ENCODE peak calls at places on chromosomes 13 and 19, in ten cellular contexts. R is CD4-positive, alpha-beta T cell; P is WTC11; K is GM10248; D is thoracic aorta; M is GM06990; U is AG09309; X is mammary epithelial cell; O is body of pancreas; S is transverse colon. T is an unnamed sample.

GRCh38 chr19:33071887-33072286 is 7.2 kb upstream of the RHPN2 start:
- DNase-seq in D (no peak), M (no peak), R (no peak), U (no peak), X (peak), P (no peak), O (no peak), K (no peak), S (peak), T (no peak)

GRCh38 chr13:47332149-47332548 is 435.3 kb upstream of the HTR2A start:
- DNase-seq in D (no peak), O (no peak), M (no peak), X (no peak), U (no peak), P (no peak), S (no peak), K (no peak), R (no peak), T (no peak)

GRCh38 chr19:55625004-55625326 is 599 bp upstream of the ZNF784 start:
- DNase-seq in R (no peak), X (no peak), U (no peak), O (no peak), D (no peak), P (no peak), M (no peak), K (no peak), S (no peak), T (no peak)

GRCh38 chr13:80118099-80118498 is 222.8 kb downstream of the SPRY2 start:
- DNase-seq in O (no peak), R (no peak), D (no peak), P (no peak), U (no peak), S (no peak), X (no peak), K (no peak), M (no peak), T (no peak)

GRCh38 chr19:10533656-10534386 is 9.9 kb upstream of the ATG4D start:
- DNase-seq in D (no peak), S (no peak), O (no peak), U (peak), P (no peak), K (no peak), R (no peak), X (peak), M (no peak), T (no peak)

GRCh38 chr19:33241091-33241529 is 15.5 kb upstream of the SLC7A10 start:
- DNase-seq in O (no peak), D (no peak), X (no peak), K (no peak), S (no peak), U (no peak), M (no peak), R (no peak), P (no peak), T (no peak)

GRCh38 chr13:110407531-110407930 is 100.4 kb downstream of the COL4A2 start:
- DNase-seq in K (no peak), O (no peak), U (no peak), R (no peak), M (no peak), S (no peak), X (no peak), P (no peak), D (no peak), T (no peak)

GRCh38 chr13:48902421-48902820 is 73.3 kb upstream of the FNDC3A start:
- DNase-seq in D (no peak), S (no peak), U (no peak), P (no peak), R (no peak), O (no peak), M (no peak), X (peak), K (no peak), T (no peak)

GRCh38 chr13:60627071-60627686 is 230.2 kb downstream of the TDRD3 start:
- DNase-seq in R (no peak), U (no peak), P (peak), X (no peak), K (peak), M (no peak), D (no peak), O (peak), S (no peak), T (peak)

GRCh38 chr13:48831248-48831647 is 144.5 kb upstream of the FNDC3A start:
- DNase-seq in X (no peak), K (no peak), R (no peak), D (no peak), U (no peak), P (no peak), S (no peak), O (no peak), M (no peak), T (peak)

GRCh38 chr19:50519006-50519575 is 5.4 kb upstream of the ASPDH start:
- DNase-seq in R (no peak), O (no peak), M (no peak), D (no peak), X (no peak), K (no peak), P (no peak), S (no peak), U (no peak), T (no peak)

GRCh38 chr19:19696386-19696785 is 27.7 kb downstream of the ZNF101 start:
- DNase-seq in P (peak), U (no peak), X (no peak), R (no peak), D (no peak), K (no peak), M (no peak), O (no peak), S (no peak), T (no peak)

GRCh38 chr19:48415395-48415794 is 21.9 kb downstream of the GRIN2D start:
- DNase-seq in O (peak), K (peak), R (peak), X (peak), D (no peak), P (peak), U (no peak), S (peak), M (peak), T (peak)

GRCh38 chr13:24225930-24226329 is 65.4 kb downstream of the SPATA13 start:
- DNase-seq in S (no peak), U (no peak), O (no peak), M (no peak), X (no peak), R (no peak), P (no peak), D (no peak), K (no peak), T (no peak)

GRCh38 chr13:31675521-31675953 is 63.8 kb upstream of the RXFP2 start:
- DNase-seq in K (no peak), M (no peak), P (no peak), S (no peak), R (no peak), O (no peak), D (no peak), X (no peak), U (peak), T (no peak)

GRCh38 chr13:42110410-42111155 is 62.1 kb downstream of the DGKH start:
- DNase-seq in R (no peak), P (no peak), K (peak), S (no peak), D (no peak), X (peak), M (peak), O (peak), U (peak), T (peak)

GRCh38 chr13:114229486-114229885 is 5.2 kb upstream of the CDC16 start:
- DNase-seq in D (no peak), X (no peak), M (no peak), O (no peak), P (no peak), S (no peak), K (no peak), U (peak), R (no peak), T (no peak)

GRCh38 chr19:33332248-33332647 is 29.9 kb upstream of the CEBPA start:
- DNase-seq in K (no peak), X (no peak), R (no peak), S (no peak), M (no peak), P (no peak), U (no peak), O (no peak), D (no peak), T (no peak)

GRCh38 chr13:66367356-66367755 is 862.8 kb downstream of the PCDH9 start:
- DNase-seq in R (no peak), O (no peak), D (no peak), M (no peak), S (no peak), K (no peak), P (no peak), U (no peak), X (no peak), T (no peak)

GRCh38 chr19:6181119-6181518 is 45.7 kb downstream of the ACSBG2 start:
- DNase-seq in O (no peak), K (no peak), S (no peak), U (no peak), M (no peak), P (no peak), X (no peak), R (no peak), D (no peak), T (no peak)

GRCh38 chr13:45951724-45952123 is 100.2 kb upstream of the SIAH3 start:
- DNase-seq in K (no peak), R (no peak), X (no peak), O (no peak), D (no peak), M (no peak), U (no peak), S (no peak), P (no peak), T (no peak)

GRCh38 chr13:79379274-79379673 is 26.8 kb downstream of the RBM26 start:
- DNase-seq in P (no peak), K (no peak), U (no peak), R (no peak), M (no peak), O (no peak), S (no peak), X (no peak), D (no peak), T (no peak)

GRCh38 chr13:69970521-69970920 is 137.1 kb upstream of the ATXN8OS start:
- DNase-seq in P (no peak), X (no peak), D (no peak), K (no peak), R (no peak), M (no peak), S (no peak), U (no peak), O (no peak), T (no peak)

GRCh38 chr19:43148233-43148632 is 38.1 kb downstream of the PSG5 start:
- DNase-seq in M (no peak), K (no peak), P (no peak), X (peak), S (no peak), R (no peak), D (no peak), O (no peak), U (peak), T (no peak)

GRCh38 chr19:47330466-47330869 is 1.5 kb upstream of the C5AR2 start:
- DNase-seq in D (no peak), M (no peak), S (no peak), X (no peak), R (no peak), P (no peak), U (no peak), K (no peak), O (no peak), T (no peak)

GRCh38 chr19:24159707-24160106 is 72.7 kb downstream of the ZNF254 start:
- DNase-seq in K (no peak), O (no peak), P (no peak), M (no peak), R (no peak), U (no peak), D (no peak), X (peak), S (no peak), T (peak)

GRCh38 chr13:29767006-29767405 is 83.4 kb downstream of the UBL3 start:
- DNase-seq in X (no peak), O (no peak), P (no peak), M (no peak), S (no peak), D (no peak), U (no peak), R (no peak), K (no peak), T (no peak)

GRCh38 chr13:42333613-42334328 is 61.8 kb downstream of the AKAP11 start:
- DNase-seq in D (no peak), R (no peak), S (no peak), P (no peak), K (peak), X (peak), O (no peak), U (no peak), M (peak), T (peak)

GRCh38 chr13:67803118-67803517 is 573.0 kb upstream of the PCDH9 start:
- DNase-seq in X (no peak), O (no peak), D (no peak), U (no peak), R (no peak), S (no peak), K (no peak), M (no peak), P (no peak), T (no peak)

GRCh38 chr19:29378126-29378525 is 147.7 kb upstream of the VSTM2B start:
- DNase-seq in K (no peak), D (no peak), R (no peak), O (no peak), M (no peak), S (no peak), X (no peak), P (no peak), U (no peak), T (no peak)

GRCh38 chr13:28544026-28544425 is 49.1 kb upstream of the FLT1 start:
- DNase-seq in O (no peak), U (no peak), S (no peak), M (no peak), D (no peak), K (no peak), P (no peak), R (no peak), X (no peak), T (no peak)

GRCh38 chr19:17866312-17867012 is 5.3 kb upstream of the SLC5A5 start:
- DNase-seq in U (no peak), D (no peak), X (no peak), S (no peak), O (no peak), K (no peak), P (no peak), R (no peak), M (no peak), T (no peak)

GRCh38 chr19:55694656-55695491 is 19.8 kb downstream of the EPN1 start:
- DNase-seq in U (no peak), P (no peak), S (no peak), X (no peak), M (no peak), R (no peak), K (no peak), O (no peak), D (no peak), T (no peak)

GRCh38 chr19:50518091-50519005 is 4.6 kb upstream of the ASPDH start:
- DNase-seq in P (peak), D (no peak), K (no peak), M (no peak), S (no peak), U (no peak), X (no peak), R (no peak), O (no peak), T (no peak)

GRCh38 chr13:46642254-46642653 is 89.3 kb downstream of the LRCH1 start:
- DNase-seq in R (no peak), O (no peak), P (no peak), U (no peak), D (no peak), S (no peak), K (no peak), X (no peak), M (no peak), T (no peak)

GRCh38 chr19:55986487-55986886 is at the start of gene NLRP5:
- DNase-seq in S (no peak), R (no peak), K (no peak), M (peak), O (no peak), X (no peak), P (no peak), U (no peak), D (no peak), T (no peak)

GRCh38 chr19:48206402-48207093 is 36.1 kb downstream of the ZSWIM9 start:
- DNase-seq in U (no peak), S (no peak), K (no peak), P (no peak), O (no peak), M (no peak), R (no peak), D (no peak), X (no peak), T (no peak)

GRCh38 chr19:42051166-42052115 is 18.6 kb downstream of the GRIK5 start:
- DNase-seq in R (no peak), D (no peak), O (no peak), S (no peak), U (no peak), P (no peak), M (no peak), K (no peak), X (peak), T (peak)

DNA sequence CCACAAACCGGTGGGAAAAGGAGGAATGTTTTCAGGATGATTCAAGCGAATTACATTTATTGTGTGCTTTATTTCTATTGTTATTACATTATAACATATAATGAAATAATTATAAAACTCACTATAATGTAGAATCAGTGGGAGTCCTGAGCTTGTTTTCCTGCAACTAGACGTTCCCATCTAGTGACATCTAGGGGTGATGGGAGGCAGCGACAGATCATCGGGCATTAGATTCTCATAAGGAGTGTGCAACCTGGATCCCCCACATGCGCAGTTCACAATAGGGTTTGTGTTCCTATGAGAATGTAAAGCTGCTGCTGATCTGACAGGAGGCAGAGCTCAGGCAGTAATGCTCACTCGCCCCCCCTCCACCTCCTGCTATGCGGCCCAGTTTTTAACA is 54.5 kb downstream of the SPTBN4 start:
- DNase-seq in P (no peak), S (no peak), M (no peak), U (peak), R (no peak), K (no peak), D (no peak), O (no peak), X (no peak), T (peak)
- TF ChIP-seq CTCF in P (no peak), S (no peak), M (peak), U (peak), R (no peak), K (peak), D (no peak), O (no peak), X (peak), T (peak)

DNA sequence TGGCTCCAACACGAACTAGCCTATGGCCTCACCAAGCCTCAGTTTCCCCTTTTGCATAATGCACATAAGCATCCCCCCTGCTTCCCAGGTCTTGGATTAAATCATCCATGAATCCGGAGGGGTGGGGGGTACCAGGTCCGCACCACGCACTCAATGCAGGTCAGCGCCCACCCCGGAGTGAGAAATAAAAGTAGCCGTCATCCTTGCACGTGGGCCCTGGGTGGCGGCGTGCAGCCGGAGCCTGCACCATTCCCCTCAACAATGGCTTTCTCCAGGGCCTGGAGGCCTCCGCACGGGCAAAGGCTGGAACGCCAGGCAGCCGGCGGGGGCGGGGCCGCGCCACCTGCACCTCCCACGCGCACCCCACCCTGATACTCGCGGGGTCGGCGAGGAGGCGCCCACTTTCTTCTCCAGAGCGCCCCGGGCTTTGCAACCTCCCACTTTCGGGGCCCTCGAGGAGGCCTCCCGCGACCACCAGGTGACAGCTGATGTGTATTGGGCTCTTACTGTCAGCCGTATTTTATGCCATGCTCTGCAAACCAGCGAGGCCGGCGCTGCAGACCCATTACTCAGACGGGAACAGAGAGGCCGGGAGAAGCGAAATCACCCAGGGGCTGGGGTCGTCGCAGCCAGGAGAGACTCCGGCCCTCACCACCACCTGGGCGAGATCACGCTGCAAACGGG is 767 bp upstream of the GADD45B start:
- DNase-seq in M (peak), K (peak), O (peak), D (peak), P (peak), U (no peak), X (peak), R (peak), S (peak), T (peak)
- TF ChIP-seq CTCF in M (no peak), K (no peak), O (no peak), D (no peak), P (no peak), U (no peak), X (no peak), R (no peak), S (no peak), T (no peak)

DNA sequence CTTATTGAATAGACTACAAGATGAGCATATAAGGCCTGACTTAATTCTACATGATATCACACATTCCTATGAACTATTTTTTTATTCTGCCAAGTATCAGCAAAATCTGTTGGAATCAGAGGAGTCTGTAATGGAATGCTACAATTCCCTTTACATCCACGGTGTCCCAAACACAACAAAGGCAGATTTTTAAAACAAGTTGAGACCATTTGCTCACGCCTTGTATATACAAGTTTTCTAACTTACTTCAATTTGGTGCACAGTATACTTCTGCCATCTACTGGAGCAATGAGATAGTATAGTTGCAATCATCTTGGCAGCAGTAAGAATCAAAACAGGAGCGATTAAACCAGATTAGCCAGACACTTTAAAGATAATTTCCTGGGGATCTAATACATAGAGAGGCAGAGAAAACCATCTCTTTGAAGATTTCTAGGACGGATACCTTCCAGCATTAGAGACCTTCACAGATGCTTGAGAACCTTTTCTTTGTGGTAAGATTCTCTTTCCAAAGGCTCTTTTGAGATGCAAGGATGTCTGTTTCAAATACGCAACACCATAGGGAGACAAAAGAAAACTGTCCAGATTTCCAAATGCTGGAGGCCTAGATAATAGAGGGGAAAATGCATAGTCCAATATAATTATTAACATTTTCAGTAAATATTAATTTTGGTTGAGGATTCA is 302.0 kb upstream of the MIR17HG start:
- DNase-seq in P (no peak), K (peak), D (no peak), U (no peak), S (no peak), O (no peak), M (no peak), X (no peak), R (no peak), T (peak)
- TF ChIP-seq CTCF in P (no peak), K (peak), D (no peak), U (no peak), S (no peak), O (peak), M (peak), X (peak), R (no peak), T (peak)

GRCh38 chr13:84847107-84847506 is 952.1 kb downstream of the SLITRK6 start:
- DNase-seq in S (no peak), M (no peak), U (no peak), X (no peak), D (no peak), O (no peak), R (no peak), K (no peak), P (no peak), T (no peak)

GRCh38 chr13:84845875-84846619 is 953.2 kb downstream of the SLITRK6 start:
- DNase-seq in D (no peak), M (no peak), R (no peak), O (no peak), X (no peak), P (no peak), S (no peak), U (no peak), K (no peak), T (no peak)

GRCh38 chr13:84843368-84843767 is 955.9 kb downstream of the SLITRK6 start:
- DNase-seq in U (no peak), M (no peak), R (no peak), P (no peak), X (peak), S (no peak), K (no peak), O (no peak), D (no peak), T (no peak)

GRCh38 chr13:84844473-84844872 is 954.7 kb downstream of the SLITRK6 start:
- DNase-seq in U (no peak), R (no peak), K (no peak), X (peak), S (no peak), O (no peak), P (no peak), M (no peak), D (no peak), T (no peak)
- TF ChIP-seq CTCF in U (peak), R (no peak), K (peak), X (peak), S (no peak), O (no peak), P (peak), M (no peak), D (no peak), T (no peak)